ENCODE peak calls at places on chromosomes 1 and 21, in nine cellular contexts. M is NCI-H1417 treated with DMSO at 0.1 percent for 48 hours; T is GM03348; J is stimulated activated CD8-positive, alpha-beta memory T cell treated with anti-CD3 and anti-CD28 coated beads, Interleukin-4, amount 100 ng/mL, for 24 hours; O is lung microvascular endothelial cell; A is T-helper 17 cell; H is GM23248; I is NCI-H1105; X is A549. P is an unnamed sample.

GRCh38 chr1:17542696-17543095 is 3.2 kb downstream of the ARHGEF10L start:
- DNase-seq in M (no peak), T (no peak), J (no peak), O (no peak), A (no peak), H (no peak), I (no peak), X (no peak), P (no peak)

GRCh38 chr1:216178266-216178665 is 245.0 kb downstream of the USH2A start:
- DNase-seq in M (no peak), T (peak; percentile 20), J (no peak), O (no peak), A (no peak), H (no peak), I (no peak), X (no peak), P (no peak)

GRCh38 chr1:230717251-230717650 is 3.3 kb upstream of the AGT start:
- DNase-seq in M (no peak), T (no peak), J (no peak), O (no peak), A (no peak), H (no peak), I (no peak), X (no peak), P (no peak)

GRCh38 chr1:57637155-57637554 is 213.3 kb upstream of the DAB1 start:
- DNase-seq in M (no peak), T (peak; percentile 56), J (no peak), O (no peak), A (no peak), H (peak; percentile 79), I (no peak), X (no peak), P (no peak)

GRCh38 chr1:72623299-72623708 is 341.0 kb upstream of the NEGR1 start:
- DNase-seq in M (no peak), T (peak; percentile 58), J (no peak), O (peak; percentile 44), A (no peak), H (peak; percentile 61), I (peak; percentile 23), X (peak; percentile 3), P (peak; percentile 21)

GRCh38 chr1:227323956-227324267 is 5.6 kb upstream of the CDC42BPA start:
- DNase-seq in M (no peak), T (no peak), J (no peak), O (no peak), A (no peak), H (no peak), I (no peak), X (no peak), P (no peak)

GRCh38 chr1:183223467-183223866 is 37.4 kb downstream of the LAMC2 start:
- DNase-seq in M (no peak), T (no peak), J (no peak), O (no peak), A (no peak), H (peak; percentile 53), I (no peak), X (no peak), P (no peak)

GRCh38 chr1:71667224-71667623 is 586.4 kb upstream of the ZRANB2 start:
- DNase-seq in M (no peak), T (peak; percentile 31), J (no peak), O (no peak), A (no peak), H (peak; percentile 44), I (peak; percentile 48), X (no peak), P (no peak)

GRCh38 chr1:160101037-160101716 is 2.8 kb upstream of the IGSF8 start:
- DNase-seq in M (peak; percentile 18), T (peak; percentile 94), J (peak; percentile 65), O (peak; percentile 68), A (peak; percentile 55), H (peak; percentile 87), I (peak; percentile 78), X (peak; percentile 73), P (peak; percentile 97)

GRCh38 chr1:165543651-165544452 is at the start of gene LRRC52:
- DNase-seq in M (no peak), T (no peak), J (no peak), O (no peak), A (no peak), H (no peak), I (peak; percentile 96), X (no peak), P (no peak)

GRCh38 chr1:105793541-105794146 is 1262.8 kb upstream of the PRMT6 start:
- DNase-seq in M (peak; percentile 32), T (peak; percentile 40), J (no peak), O (peak; percentile 21), A (no peak), H (peak; percentile 50), I (peak; percentile 30), X (peak; percentile 16), P (peak; percentile 36)

GRCh38 chr1:65170511-65171142 is 22.6 kb downstream of the AK4 start:
- DNase-seq in M (no peak), T (peak; percentile 52), J (no peak), O (no peak), A (no peak), H (peak; percentile 38), I (no peak), X (no peak), P (peak; percentile 79)

GRCh38 chr1:9402717-9403116 is 110.0 kb downstream of the SPSB1 start:
- DNase-seq in M (no peak), T (no peak), J (no peak), O (peak; percentile 68), A (no peak), H (no peak), I (no peak), X (no peak), P (no peak)

GRCh38 chr1:16433066-16433465 is 4.2 kb downstream of the SPATA21 start:
- DNase-seq in M (no peak), T (no peak), J (no peak), O (peak; percentile 15), A (no peak), H (no peak), I (no peak), X (no peak), P (no peak)

GRCh38 chr1:33147275-33147996 is 34.4 kb downstream of the TRIM62 start:
- DNase-seq in M (no peak), T (no peak), J (no peak), O (no peak), A (no peak), H (no peak), I (no peak), X (no peak), P (peak; percentile 41)

GRCh38 chr1:227896710-227897655 is 50.7 kb downstream of the WNT9A start:
- DNase-seq in M (no peak), T (no peak), J (no peak), O (no peak), A (peak; percentile 3), H (no peak), I (no peak), X (no peak), P (no peak)

GRCh38 chr1:19804786-19805390 is 5.2 kb upstream of the TMCO4 start:
- DNase-seq in M (no peak), T (no peak), J (no peak), O (no peak), A (no peak), H (no peak), I (no peak), X (peak; percentile 9), P (peak; percentile 53)

GRCh38 chr1:1202831-1203560 is 3.4 kb downstream of the TNFRSF18 start:
- DNase-seq in M (no peak), T (no peak), J (no peak), O (no peak), A (no peak), H (no peak), I (no peak), X (no peak), P (peak; percentile 88)

GRCh38 chr1:202343652-202344349 is 2.1 kb upstream of the UBE2T start:
- DNase-seq in M (no peak), T (peak; percentile 48), J (no peak), O (peak; percentile 50), A (no peak), H (peak; percentile 73), I (peak; percentile 66), X (peak; percentile 58), P (peak; percentile 71)

GRCh38 chr1:191757003-191757402 is 401.3 kb upstream of the RGS18 start:
- DNase-seq in M (no peak), T (no peak), J (no peak), O (no peak), A (no peak), H (no peak), I (no peak), X (no peak), P (peak; percentile 19)

GRCh38 chr1:94236630-94237290 is 624 bp downstream of the ARHGAP29 start:
- DNase-seq in M (no peak), T (peak; percentile 34), J (no peak), O (peak; percentile 54), A (no peak), H (peak; percentile 71), I (peak; percentile 25), X (peak; percentile 50), P (peak; percentile 58)

GRCh38 chr1:3717041-3717714 is 35.1 kb upstream of the CCDC27 start:
- DNase-seq in M (no peak), T (no peak), J (no peak), O (no peak), A (no peak), H (no peak), I (peak; percentile 97), X (no peak), P (no peak)

GRCh38 chr1:86773331-86774288 is 69.2 kb downstream of the SH3GLB1 start:
- DNase-seq in M (no peak), T (no peak), J (no peak), O (no peak), A (no peak), H (peak; percentile 31), I (no peak), X (no peak), P (peak; percentile 3)

GRCh38 chr21:45549670-45550463 is 7.6 kb upstream of the SLC19A1 start:
- DNase-seq in M (no peak), T (no peak), J (no peak), O (no peak), A (no peak), H (no peak), I (no peak), X (no peak), P (peak; percentile 87)

GRCh38 chr1:85606414-85606800 is 25.8 kb downstream of the CCN1 start:
- DNase-seq in M (no peak), T (no peak), J (no peak), O (no peak), A (no peak), H (peak; percentile 47), I (no peak), X (peak; percentile 35), P (no peak)

GRCh38 chr1:198919667-198920398 is 281.0 kb downstream of the PTPRC start:
- DNase-seq in M (no peak), T (no peak), J (no peak), O (no peak), A (no peak), H (no peak), I (no peak), X (no peak), P (no peak)

GRCh38 chr1:229109320-229109761 is 161.6 kb upstream of the RAB4A start:
- DNase-seq in M (no peak), T (no peak), J (no peak), O (no peak), A (no peak), H (no peak), I (no peak), X (no peak), P (no peak)

GRCh38 chr1:205343431-205344009 is 13.2 kb downstream of the KLHDC8A start:
- DNase-seq in M (no peak), T (no peak), J (no peak), O (no peak), A (no peak), H (peak; percentile 35), I (peak; percentile 29), X (peak; percentile 69), P (no peak)

GRCh38 chr1:82795503-82796149 is 994.9 kb downstream of the ADGRL2 start:
- DNase-seq in M (no peak), T (no peak), J (no peak), O (no peak), A (no peak), H (no peak), I (no peak), X (no peak), P (no peak)

GRCh38 chr1:33875857-33876256 is 12.0 kb downstream of the HMGB4 start:
- DNase-seq in M (no peak), T (no peak), J (no peak), O (no peak), A (no peak), H (peak; percentile 17), I (no peak), X (no peak), P (no peak)